ENCODE peak calls at places on chromosomes 6 and 20, in nine cellular contexts. C, X, T, U, N, V, O, R and P are unnamed samples.

GRCh38 chr6:44045672-44046015 is 81.6 kb downstream of the MRPL14 start:
- DNase-seq in N (no peak), U (peak), V (no peak), O (no peak), X (no peak), R (no peak), C (no peak), T (no peak), P (no peak)

GRCh38 chr20:47854687-47855212 is 69.5 kb upstream of the SULF2 start:
- DNase-seq in X (peak), R (peak), N (peak), U (no peak), V (no peak), O (no peak), T (no peak), C (peak), P (peak)

GRCh38 chr6:40819182-40819834 is 219.7 kb downstream of the UNC5CL start:
- DNase-seq in V (no peak), C (no peak), X (peak), U (no peak), N (peak), T (no peak), R (no peak), O (no peak), P (no peak)

GRCh38 chr6:128482642-128483041 is 37.8 kb downstream of the PTPRK start:
- DNase-seq in C (no peak), V (no peak), X (no peak), O (no peak), R (peak), U (no peak), T (no peak), N (no peak), P (no peak)

GRCh38 chr6:56770011-56770520 is 127.4 kb upstream of the DST start:
- DNase-seq in C (no peak), N (no peak), X (no peak), T (no peak), O (no peak), R (no peak), V (no peak), U (no peak), P (no peak)

GRCh38 chr6:51350308-51350904 is 531.7 kb downstream of the TFAP2B start:
- DNase-seq in N (no peak), R (no peak), C (no peak), V (no peak), U (no peak), T (no peak), X (no peak), O (no peak), P (no peak)

GRCh38 chr6:145015739-145016558 is 719.4 kb downstream of the EPM2A start:
- DNase-seq in N (peak), C (peak), R (no peak), V (no peak), U (no peak), T (no peak), O (peak), X (peak), P (peak)

GRCh38 chr6:131488780-131489179 is 84.2 kb upstream of the ARG1 start:
- DNase-seq in R (no peak), N (no peak), O (no peak), V (no peak), T (no peak), U (no peak), C (no peak), X (no peak), P (peak)

GRCh38 chr6:149734915-149735314 is 11.4 kb downstream of the NUP43 start:
- DNase-seq in U (no peak), N (no peak), V (no peak), O (no peak), X (no peak), T (no peak), R (no peak), C (no peak), P (no peak)

GRCh38 chr6:128425855-128426254 is 94.5 kb downstream of the PTPRK start:
- DNase-seq in N (no peak), O (no peak), R (no peak), C (no peak), U (no peak), V (no peak), T (no peak), X (no peak), P (no peak)

GRCh38 chr20:2093200-2093781 is 8.3 kb upstream of the STK35 start:
- DNase-seq in V (no peak), X (peak), N (peak), C (no peak), T (no peak), O (peak), U (no peak), R (peak), P (no peak)

GRCh38 chr6:47932575-47932974 is 150.7 kb downstream of the OPN5 start:
- DNase-seq in R (no peak), V (no peak), C (no peak), N (no peak), X (no peak), U (no peak), T (no peak), O (no peak), P (no peak)

GRCh38 chr20:25147716-25148115 is 47.8 kb upstream of the ENTPD6 start:
- DNase-seq in V (no peak), R (no peak), O (no peak), N (no peak), T (no peak), C (no peak), U (no peak), X (no peak), P (no peak)

GRCh38 chr20:19628570-19629134 is 129.4 kb upstream of the RIN2 start:
- DNase-seq in T (no peak), C (peak), X (peak), O (peak), V (peak), N (peak), R (peak), U (no peak), P (peak)

GRCh38 chr6:125639621-125640020 is 109.8 kb upstream of the HEY2 start:
- DNase-seq in O (no peak), T (no peak), N (no peak), V (no peak), U (no peak), C (no peak), R (no peak), X (no peak), P (peak)

GRCh38 chr6:127952176-127952575 is 51.3 kb upstream of the THEMIS start:
- DNase-seq in V (no peak), T (no peak), C (no peak), U (no peak), N (no peak), R (no peak), O (no peak), X (no peak), P (no peak)

GRCh38 chr6:34383651-34384304 is 8.7 kb downstream of the NUDT3 start:
- DNase-seq in U (no peak), R (no peak), V (no peak), N (no peak), X (no peak), T (no peak), O (no peak), C (peak), P (no peak)

GRCh38 chr6:160972111-160972510 is 19.5 kb upstream of the MAP3K4 start:
- DNase-seq in N (no peak), O (peak), C (peak), U (no peak), X (no peak), R (no peak), V (no peak), T (no peak), P (peak)

GRCh38 chr6:31797607-31798006 is 2.1 kb upstream of the VARS1 start:
- DNase-seq in V (no peak), R (no peak), N (peak), O (no peak), T (no peak), C (no peak), X (peak), U (no peak), P (no peak)

GRCh38 chr6:38208028-38208427 is 388.5 kb downstream of the ZFAND3 start:
- DNase-seq in O (no peak), U (no peak), C (no peak), V (no peak), N (no peak), R (no peak), X (no peak), T (no peak), P (no peak)

GRCh38 chr6:33433001-33433559 is 13.2 kb downstream of the SYNGAP1 start:
- DNase-seq in X (no peak), R (no peak), T (no peak), V (no peak), N (no peak), O (no peak), U (no peak), C (no peak), P (no peak)

GRCh38 chr6:79335133-79335674 is 100.7 kb upstream of the HMGN3 start:
- DNase-seq in V (no peak), C (no peak), O (peak), R (no peak), T (no peak), X (peak), N (no peak), U (no peak), P (no peak)

GRCh38 chr6:153729189-153729588 is 309.9 kb upstream of the OPRM1 start:
- DNase-seq in N (no peak), X (no peak), V (no peak), T (no peak), R (no peak), O (no peak), U (no peak), C (no peak), P (no peak)

GRCh38 chr6:42970859-42971612 is 7.9 kb downstream of the PEX6 start:
- DNase-seq in O (no peak), C (peak), U (no peak), R (no peak), X (peak), N (peak), T (no peak), V (no peak), P (peak)

GRCh38 chr20:44074252-44075151 is 112.5 kb downstream of the JPH2 start:
- DNase-seq in C (peak), T (no peak), U (peak), V (no peak), N (peak), X (no peak), O (no peak), R (no peak), P (peak)

GRCh38 chr20:59808729-59809381 is 124.6 kb downstream of the SYCP2 start:
- DNase-seq in C (no peak), V (no peak), U (peak), O (no peak), X (no peak), N (no peak), T (no peak), R (no peak), P (no peak)

GRCh38 chr6:23301546-23301945 is 732.2 kb downstream of the HDGFL1 start:
- DNase-seq in O (no peak), V (no peak), U (no peak), T (no peak), R (no peak), X (no peak), N (no peak), C (no peak), P (no peak)